ENCODE peak calls at places on chromosome 18, in seven cellular contexts. U is mammary epithelial cell, M is iPS DF 6.9, R is prostate gland, J is thoracic aorta, I is ovary, Z is heart right ventricle. G is an unnamed sample. For H3K36me3, the result is how much of the 10 kb centered on the place peaks cover.

GRCh38 chr18:22451796-22452195 is 34.1 kb upstream of the CTAGE1 start:
- DNase-seq in I (no peak), R (no peak), U (no peak), M (peak), J (no peak), Z (no peak), G (no peak)

GRCh38 chr18:36338420-36338933 is 41.0 kb downstream of the FHOD3 start:
- DNase-seq in U (no peak), I (no peak), Z (peak), R (no peak), J (no peak), M (no peak), G (no peak)

GRCh38 chr18:76687271-76688006 is 134.9 kb upstream of the ZNF236 start:
- DNase-seq in U (peak), J (no peak), M (no peak), R (no peak), Z (no peak), I (no peak), G (no peak)

GRCh38 chr18:22346968-22347611 is 70.6 kb downstream of the CTAGE1 start:
- DNase-seq in U (no peak), Z (peak), M (no peak), J (peak), R (no peak), I (peak), G (no peak)

GRCh38 chr18:61651145-61651879 is 241.5 kb downstream of the RNF152 start:
- DNase-seq in Z (no peak), J (no peak), M (no peak), R (peak), I (no peak), U (no peak), G (no peak)

GRCh38 chr18:52991246-52991645 is 651.2 kb downstream of the DCC start:
- DNase-seq in R (no peak), Z (no peak), U (no peak), I (no peak), M (no peak), J (no peak), G (no peak)

GRCh38 chr18:5874336-5874735 is 21.0 kb downstream of the TMEM200C start:
- DNase-seq in J (no peak), M (no peak), U (no peak), R (no peak), I (no peak), Z (no peak), G (no peak)

GRCh38 chr18:49481317-49481716 is 5.7 kb downstream of the C18orf32 start:
- DNase-seq in Z (no peak), R (no peak), J (no peak), M (no peak), U (no peak), I (no peak), G (no peak)

GRCh38 chr18:69958422-69958821 is 10.7 kb upstream of the CD226 start:
- DNase-seq in J (no peak), R (no peak), Z (no peak), U (no peak), I (no peak), M (no peak), G (peak)

GRCh38 chr18:519019-519879 is 18.7 kb upstream of the COLEC12 start:
- DNase-seq in I (peak), J (no peak), U (no peak), Z (peak), M (no peak), R (peak), G (no peak)

GRCh38 chr18:76518543-76519155 is 23.6 kb upstream of the ZNF516 start:
- DNase-seq in J (no peak), R (no peak), Z (peak), U (no peak), I (peak), M (no peak), G (no peak)

GRCh38 chr18:73007195-73007934 is 139.6 kb upstream of the NETO1 start:
- DNase-seq in M (no peak), U (peak), J (no peak), I (no peak), R (no peak), Z (no peak), G (no peak)

GRCh38 chr18:64618390-64618789 is 469.5 kb upstream of the LINC00305 start:
- DNase-seq in R (no peak), M (no peak), Z (no peak), J (no peak), I (no peak), U (no peak), G (no peak)

GRCh38 chr18:73739098-73739497 is 408.5 kb downstream of the FBXO15 start:
- DNase-seq in I (no peak), R (no peak), M (no peak), U (no peak), J (no peak), Z (no peak), G (no peak)

GRCh38 chr18:59950215-59950944 is 50.6 kb downstream of the PMAIP1 start:
- DNase-seq in M (no peak), U (peak), J (no peak), R (no peak), Z (no peak), I (no peak), G (no peak)

GRCh38 chr18:47418746-47419145 is 167.3 kb upstream of the SKOR2 start:
- DNase-seq in R (no peak), I (no peak), J (no peak), Z (no peak), M (no peak), U (peak), G (no peak)

GRCh38 chr18:26556573-26556972 is 8.2 kb upstream of the KCTD1 start:
- DNase-seq in I (no peak), M (no peak), R (no peak), J (no peak), Z (no peak), U (peak), G (no peak)

GRCh38 chr18:60534539-60534938 is 162.0 kb upstream of the MC4R start:
- DNase-seq in Z (no peak), R (no peak), J (no peak), M (no peak), U (peak), I (no peak), G (no peak)

GRCh38 chr18:42030586-42031182 is 75.7 kb downstream of the PIK3C3 start:
- DNase-seq in Z (no peak), R (no peak), J (no peak), U (no peak), M (peak), I (no peak), G (no peak)

GRCh38 chr18:77308216-77308615 is 58.6 kb downstream of the GALR1 start:
- DNase-seq in M (no peak), Z (no peak), J (no peak), I (no peak), U (no peak), R (no peak), G (no peak)

GRCh38 chr18:38450876-38451275 is 885.3 kb upstream of the CELF4 start:
- DNase-seq in J (no peak), U (no peak), R (no peak), M (no peak), I (no peak), Z (no peak), G (no peak)

GRCh38 chr18:12657048-12657848 is 659 bp downstream of the SPIRE1 start:
- DNase-seq in I (peak), Z (peak), M (no peak), J (no peak), R (peak), U (peak), G (peak)

GRCh38 chr18:57267368-57267767 is 85.0 kb upstream of the ST8SIA3 start:
- DNase-seq in J (no peak), U (no peak), R (no peak), M (no peak), Z (no peak), I (no peak), G (no peak)

GRCh38 chr18:70243131-70243530 is 37.6 kb upstream of the RTTN start:
- DNase-seq in R (no peak), U (no peak), Z (no peak), M (no peak), J (no peak), I (no peak), G (no peak)

GRCh38 chr18:38931754-38932050 is 1366.1 kb upstream of the CELF4 start:
- DNase-seq in I (no peak), M (no peak), R (no peak), J (no peak), Z (no peak), U (no peak), G (no peak)

GRCh38 chr18:21996261-21996892 is 173.0 kb upstream of the GATA6 start:
- DNase-seq in J (no peak), U (no peak), I (no peak), Z (peak), R (no peak), M (no peak), G (no peak)

GRCh38 chr18:27057459-27058302 is 127.4 kb downstream of the CHST9 start:
- DNase-seq in M (no peak), J (no peak), R (peak), I (no peak), Z (no peak), U (no peak), G (no peak)

GRCh38 chr18:46704189-46704588 is 47.2 kb upstream of the LOXHD1 start:
- DNase-seq in J (no peak), M (no peak), R (no peak), Z (no peak), U (no peak), I (no peak), G (no peak)

GRCh38 chr18:37393945-37394609 is 171.5 kb downstream of the CELF4 start:
- DNase-seq in Z (peak), M (peak), U (no peak), R (no peak), J (peak), I (peak), G (no peak)

GRCh38 chr18:76466410-76466991 is 28.5 kb downstream of the ZNF516 start:
- DNase-seq in M (no peak), J (no peak), I (no peak), U (no peak), Z (no peak), R (no peak), G (no peak)

GRCh38 chr18:13813271-13813849 is 10.6 kb upstream of the MC5R start:
- DNase-seq in U (peak), J (no peak), M (no peak), R (peak), Z (peak), I (no peak), G (peak)

GRCh38 chr18:79200546-79201268 is 131.5 kb downstream of the ATP9B start:
- DNase-seq in Z (no peak), J (peak), I (no peak), M (no peak), R (peak), U (peak), G (no peak)

GRCh38 chr18:10320201-10320600 is 134.2 kb upstream of the APCDD1 start:
- DNase-seq in U (no peak), M (no peak), Z (no peak), R (no peak), I (no peak), J (no peak), G (no peak)

GRCh38 chr18:9417081-9417841 is 58.1 kb upstream of the RALBP1 start:
- DNase-seq in I (peak), Z (peak), R (no peak), U (peak), M (no peak), J (no peak), G (no peak)

GRCh38 chr18:32200766-32201165 is 10.9 kb downstream of the MEP1B start:
- DNase-seq in J (no peak), I (no peak), M (no peak), Z (no peak), R (no peak), U (no peak), G (no peak)

DNA sequence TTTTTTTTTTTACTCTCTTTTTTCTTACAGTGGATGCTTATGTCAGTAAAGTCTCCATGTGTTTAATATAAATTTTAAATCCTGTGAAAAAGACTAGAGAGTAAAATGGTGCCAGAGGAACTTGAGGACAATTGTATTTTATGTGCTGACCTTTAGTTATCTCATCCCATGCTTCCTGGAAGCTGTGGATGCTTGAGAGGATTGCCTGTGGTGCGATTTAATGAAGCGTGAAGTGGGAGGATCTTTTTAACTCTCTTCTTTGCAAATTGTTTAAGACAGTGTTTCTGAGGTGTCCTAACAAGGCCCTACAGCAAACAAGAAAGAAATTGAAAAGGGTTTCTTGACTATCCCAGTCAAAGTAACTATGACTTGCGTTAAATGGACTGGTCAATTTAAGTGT is 84.2 kb downstream of the DTNA start:
- DNase-seq in Z (no peak), J (no peak), M (no peak), U (no peak), I (no peak), R (no peak), G (no peak)
- H3K4me3 ChIP-seq in Z (no peak), J (no peak), M (no peak), U (no peak), I (no peak), R (no peak), G (no peak)

GRCh38 chr18:63412949-63413348 is 9.3 kb downstream of the VPS4B start:
- DNase-seq in Z (no peak), I (no peak), M (no peak), R (no peak), U (no peak), J (no peak), G (no peak)
- H3K36me3 ChIP-seq in Z (half or more), I (under half), M (under half), R (under half), U (under half), J (under half), G (under half)

GRCh38 chr18:75066936-75067335 is 142.0 kb downstream of the PTGR3 start:
- DNase-seq in J (no peak), U (no peak), R (no peak), I (no peak), M (no peak), Z (no peak), G (no peak)
- H3K4me3 ChIP-seq in J (no peak), U (no peak), R (no peak), I (no peak), M (no peak), Z (no peak), G (no peak)

DNA sequence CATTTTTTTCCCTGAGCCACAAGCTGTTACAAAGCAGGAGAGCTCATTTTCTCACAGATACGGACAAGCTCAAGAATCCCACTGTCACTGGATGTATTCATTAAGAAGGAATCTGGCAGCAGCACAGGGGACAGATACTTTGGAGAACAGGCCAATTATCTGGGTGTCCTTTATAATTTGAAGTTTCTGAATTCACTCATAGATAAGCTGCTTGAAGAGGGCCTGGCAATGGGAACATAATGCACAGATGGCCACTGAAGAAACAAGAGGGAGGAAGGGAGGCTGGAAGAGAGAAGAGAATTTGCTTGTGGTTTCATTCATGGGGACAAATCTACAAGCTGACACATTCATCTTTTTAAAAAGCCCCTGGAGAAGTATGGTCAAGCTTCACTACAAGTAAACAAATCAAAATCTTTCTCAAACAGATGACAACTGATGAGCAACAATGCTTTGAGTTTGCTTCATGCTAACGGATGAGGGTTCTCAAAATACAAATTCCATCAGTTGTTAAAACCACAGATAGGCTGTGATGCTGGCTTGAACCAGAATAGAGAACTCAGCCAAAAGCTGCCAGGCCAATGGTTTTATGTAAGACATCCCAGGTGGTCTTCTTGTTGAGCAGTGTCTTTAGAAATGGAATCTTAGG is 11.9 kb downstream of the BCL2 start:
- DNase-seq in U (no peak), I (no peak), R (no peak), J (no peak), Z (no peak), M (no peak), G (no peak)
- H3K36me3 ChIP-seq in U (under half), I (under half), R (under half), J (under half), Z (under half), M (under half), G (under half)

GRCh38 chr18:23995180-23995579 is 19.4 kb upstream of the TTC39C start:
- DNase-seq in M (no peak), U (no peak), Z (no peak), I (no peak), J (no peak), R (no peak), G (no peak)

GRCh38 chr18:23990474-23991410 is 23.8 kb upstream of the TTC39C start:
- DNase-seq in M (no peak), I (no peak), R (no peak), Z (no peak), J (no peak), U (no peak), G (no peak)

GRCh38 chr18:23994361-23994902 is 20.1 kb upstream of the TTC39C start:
- DNase-seq in R (peak), U (peak), Z (no peak), J (no peak), I (peak), M (no peak), G (peak)

GRCh38 chr18:23992119-23992940 is 22.2 kb upstream of the TTC39C start:
- DNase-seq in U (peak), R (peak), I (peak), M (no peak), Z (peak), J (no peak), G (peak)

DNA sequence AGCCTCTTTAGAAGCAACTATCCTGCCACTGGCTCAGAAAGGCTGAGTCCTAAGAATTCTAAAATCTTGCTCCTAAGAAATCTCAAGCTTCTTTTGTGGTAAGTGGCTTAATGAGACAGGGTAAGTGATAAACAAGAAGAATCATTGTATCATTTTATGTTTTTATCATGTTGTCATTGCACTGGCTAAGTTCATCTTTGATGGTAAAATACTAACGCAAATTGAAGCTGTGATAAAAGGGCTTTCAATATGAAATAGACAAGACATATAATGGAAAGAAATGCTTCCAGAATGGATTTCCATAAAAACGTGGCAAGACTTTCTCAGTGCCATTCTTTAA is 21.6 kb upstream of the TTC39C start:
- DNase-seq in Z (no peak), J (no peak), I (no peak), M (no peak), R (no peak), U (no peak), G (no peak)
- H3K4me3 ChIP-seq in Z (no peak), J (no peak), I (no peak), M (no peak), R (no peak), U (no peak), G (peak)

DNA sequence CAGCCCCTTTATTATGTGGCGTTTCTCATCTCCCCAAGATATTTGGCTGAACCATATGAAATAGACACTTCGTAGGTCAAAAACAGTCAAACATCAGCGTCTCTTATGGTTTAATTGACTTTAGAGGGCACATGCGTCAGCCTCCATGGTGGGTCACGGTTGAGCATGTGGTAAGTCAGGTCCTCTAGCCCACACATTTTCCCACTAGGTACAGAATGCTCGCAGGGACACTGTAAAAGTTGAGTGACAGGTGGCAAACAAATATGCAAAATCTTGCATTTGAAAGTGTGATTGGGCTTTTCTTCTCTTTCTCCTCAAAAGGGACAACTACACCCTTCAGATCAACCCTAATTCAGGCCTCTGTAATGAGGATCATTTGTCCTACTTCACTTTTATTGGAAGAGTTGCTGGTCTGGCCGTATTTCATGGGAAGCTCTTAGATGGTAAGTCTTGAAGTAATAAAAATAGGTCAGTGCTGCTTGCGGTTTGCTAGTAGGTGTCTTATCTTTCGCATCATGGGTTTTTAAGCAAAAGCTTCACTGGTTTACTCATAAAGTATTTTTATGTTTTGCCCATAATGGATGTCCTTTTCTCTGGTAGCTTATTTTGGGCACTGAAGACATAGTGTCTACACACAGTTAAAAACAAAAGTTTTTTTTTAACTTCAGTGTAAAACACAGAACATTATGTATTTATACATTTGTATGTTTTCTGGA is 261.3 kb downstream of the ALPK2 start:
- DNase-seq in Z (no peak), M (no peak), I (no peak), U (no peak), R (no peak), J (no peak), G (no peak)
- H3K36me3 ChIP-seq in Z (under half), M (under half), I (under half), U (half or more), R (under half), J (under half), G (under half)

GRCh38 chr18:54829856-54830255 is 1.6 kb downstream of the RAB27B start:
- DNase-seq in M (no peak), I (no peak), R (peak), U (peak), J (no peak), Z (no peak), G (no peak)
- H3K4me3 ChIP-seq in M (no peak), I (no peak), R (peak), U (peak), J (no peak), Z (no peak), G (no peak)